ENCODE peak calls at places on chromosomes 12 and 14, in eight cellular contexts. B is HFF-Myc, U is astrocyte of the spinal cord, R is HL-60, D is MM.1S, E is AG04450, P is fibroblast of pulmonary artery, W is esophagus squamous epithelium. J is an unnamed sample.

GRCh38 chr12:132523576-132524331 is 33.8 kb downstream of the FBRSL1 start:
- DNase-seq in R (no peak), U (peak; percentile 15), B (no peak), W (no peak), E (no peak), P (peak; percentile 53), D (no peak), J (peak; percentile 29)

GRCh38 chr12:123064885-123065619 is 84.6 kb downstream of the ARL6IP4 start:
- DNase-seq in D (no peak), W (no peak), R (no peak), U (no peak), E (no peak), B (no peak), P (no peak), J (no peak)

GRCh38 chr14:94031880-94032279 is 5.7 kb downstream of the OTUB2 start:
- DNase-seq in P (no peak), W (no peak), B (no peak), D (no peak), R (no peak), E (no peak), U (no peak), J (no peak)

GRCh38 chr14:89425931-89426330 is 8.9 kb upstream of the FOXN3 start:
- DNase-seq in D (no peak), R (no peak), B (peak; percentile 96), E (peak; percentile 92), P (peak; percentile 98), U (peak; percentile 98), W (no peak), J (peak; percentile 99)

GRCh38 chr12:49707812-49708147 is 575 bp upstream of the FMNL3 start:
- DNase-seq in E (no peak), R (no peak), U (no peak), B (no peak), D (no peak), W (no peak), P (no peak), J (no peak)

GRCh38 chr12:47032644-47033043 is 46.8 kb upstream of the PCED1B start:
- DNase-seq in P (peak; percentile 87), R (no peak), W (no peak), B (no peak), U (peak; percentile 81), D (peak; percentile 63), E (no peak), J (peak; percentile 76)

GRCh38 chr14:61585598-61586538 is 109.4 kb upstream of the HIF1A start:
- DNase-seq in U (peak; percentile 91), E (no peak), R (no peak), B (no peak), W (no peak), P (peak; percentile 81), D (no peak), J (peak; percentile 55)

GRCh38 chr14:60970146-60970545 is 10.7 kb downstream of the TRMT5 start:
- DNase-seq in D (no peak), U (no peak), E (no peak), R (peak; percentile 61), P (no peak), W (no peak), B (no peak), J (no peak)

GRCh38 chr12:130838284-130838950 is 633 bp downstream of the STX2 start:
- DNase-seq in D (no peak), R (no peak), P (peak; percentile 18), U (no peak), E (no peak), B (no peak), W (no peak), J (peak; percentile 21)

GRCh38 chr12:78760906-78761305 is 103.7 kb upstream of the SYT1 start:
- DNase-seq in B (no peak), W (no peak), P (no peak), R (no peak), D (no peak), E (no peak), U (no peak), J (no peak)

GRCh38 chr14:106442857-106443256 is 916.5 kb downstream of the TMEM121 start:
- DNase-seq in D (peak; percentile 40), U (no peak), E (no peak), P (no peak), W (no peak), B (no peak), R (no peak), J (no peak)

GRCh38 chr12:10941916-10942607 is 3.0 kb upstream of the TAS2R14 start:
- DNase-seq in D (peak; percentile 37), E (no peak), R (no peak), W (no peak), B (no peak), P (no peak), U (no peak), J (no peak)

GRCh38 chr12:49808686-49809368 is 19.4 kb downstream of the NCKAP5L start:
- DNase-seq in D (no peak), P (no peak), E (no peak), U (peak; percentile 12), W (no peak), B (no peak), R (no peak), J (no peak)

GRCh38 chr12:69719336-69720316 is 19.0 kb upstream of the RAB3IP start:
- DNase-seq in P (peak; percentile 18), R (no peak), U (no peak), W (no peak), D (no peak), E (no peak), B (no peak), J (no peak)

GRCh38 chr14:34554540-34555250 is 15.2 kb upstream of the EAPP start:
- DNase-seq in B (no peak), D (peak; percentile 14), R (no peak), P (no peak), U (no peak), W (no peak), E (peak; percentile 15), J (peak; percentile 22)

GRCh38 chr14:97602438-97603117 is 805.4 kb downstream of the VRK1 start:
- DNase-seq in B (no peak), E (no peak), R (no peak), P (no peak), W (no peak), D (no peak), U (no peak), J (no peak)

GRCh38 chr12:25839470-25839869 is 119.0 kb upstream of the RASSF8 start:
- DNase-seq in U (peak; percentile 58), E (no peak), B (no peak), P (peak; percentile 78), R (no peak), D (no peak), W (no peak), J (no peak)

GRCh38 chr12:29599397-29599796 is 101.9 kb upstream of the OVCH1 start:
- DNase-seq in E (no peak), B (no peak), U (no peak), D (no peak), W (no peak), P (peak; percentile 69), R (no peak), J (no peak)

GRCh38 chr12:83027021-83027723 is 340.5 kb downstream of the TMTC2 start:
- DNase-seq in E (no peak), B (no peak), U (no peak), D (no peak), P (no peak), R (no peak), W (no peak), J (no peak)

GRCh38 chr12:102642199-102642598 is 161.8 kb upstream of the IGF1 start:
- DNase-seq in U (no peak), P (peak; percentile 8), E (no peak), D (no peak), W (no peak), R (peak; percentile 6), B (no peak), J (peak; percentile 68)

GRCh38 chr12:60070541-60070940 is 474.7 kb downstream of the SLC16A7 start:
- DNase-seq in U (no peak), P (no peak), E (no peak), W (no peak), R (no peak), D (peak; percentile 21), B (no peak), J (no peak)

GRCh38 chr12:74747305-74747704 is 209.7 kb downstream of the ATXN7L3B start:
- DNase-seq in D (no peak), P (peak; percentile 13), U (peak; percentile 70), W (no peak), B (no peak), E (no peak), R (no peak), J (peak; percentile 3)
- TF ChIP-seq CTCF in D (no peak), P (no peak), U (peak; percentile 54), W (no peak), B (no peak), E (peak; percentile 25), R (no peak), J (peak; percentile 10)

GRCh38 chr12:106551410-106551809 is 31.4 kb upstream of the RFX4 start:
- DNase-seq in U (no peak), B (no peak), E (no peak), W (no peak), R (no peak), P (no peak), D (no peak), J (no peak)
- H3K4me3 ChIP-seq in U (no peak overlapping the region), B (no peak overlapping the region), E (no peak overlapping the region), W (no peak overlapping the region), R (no peak overlapping the region), P (no peak overlapping the region), D (no peak overlapping the region), J (no peak overlapping the region)

DNA sequence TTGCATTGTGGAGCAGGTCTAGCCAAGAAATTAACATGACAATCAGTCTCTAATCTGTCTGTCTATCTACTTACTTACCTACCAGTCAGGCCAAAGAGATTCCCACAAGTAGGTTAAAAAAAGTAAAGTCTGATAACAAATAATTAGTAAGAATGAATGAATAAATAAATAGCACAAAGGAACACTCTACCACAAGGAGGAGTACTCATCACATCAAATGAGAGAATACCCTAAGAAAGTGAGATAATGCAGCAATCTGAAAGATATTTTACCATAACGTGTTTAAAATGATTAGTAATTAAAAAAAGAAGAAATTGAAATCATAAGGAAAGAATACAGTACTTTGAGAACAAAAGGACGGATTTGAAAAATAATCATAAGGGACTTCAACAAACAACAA is 187.2 kb downstream of the SYNE2 start:
- DNase-seq in E (peak; percentile 10), P (peak; percentile 35), R (no peak), W (no peak), D (no peak), U (peak; percentile 34), B (no peak), J (peak; percentile 23)
- TF ChIP-seq CTCF in E (peak; percentile 60), P (peak; percentile 32), R (no peak), W (no peak), D (no peak), U (peak; percentile 19), B (peak; percentile 9), J (peak; percentile 55)

DNA sequence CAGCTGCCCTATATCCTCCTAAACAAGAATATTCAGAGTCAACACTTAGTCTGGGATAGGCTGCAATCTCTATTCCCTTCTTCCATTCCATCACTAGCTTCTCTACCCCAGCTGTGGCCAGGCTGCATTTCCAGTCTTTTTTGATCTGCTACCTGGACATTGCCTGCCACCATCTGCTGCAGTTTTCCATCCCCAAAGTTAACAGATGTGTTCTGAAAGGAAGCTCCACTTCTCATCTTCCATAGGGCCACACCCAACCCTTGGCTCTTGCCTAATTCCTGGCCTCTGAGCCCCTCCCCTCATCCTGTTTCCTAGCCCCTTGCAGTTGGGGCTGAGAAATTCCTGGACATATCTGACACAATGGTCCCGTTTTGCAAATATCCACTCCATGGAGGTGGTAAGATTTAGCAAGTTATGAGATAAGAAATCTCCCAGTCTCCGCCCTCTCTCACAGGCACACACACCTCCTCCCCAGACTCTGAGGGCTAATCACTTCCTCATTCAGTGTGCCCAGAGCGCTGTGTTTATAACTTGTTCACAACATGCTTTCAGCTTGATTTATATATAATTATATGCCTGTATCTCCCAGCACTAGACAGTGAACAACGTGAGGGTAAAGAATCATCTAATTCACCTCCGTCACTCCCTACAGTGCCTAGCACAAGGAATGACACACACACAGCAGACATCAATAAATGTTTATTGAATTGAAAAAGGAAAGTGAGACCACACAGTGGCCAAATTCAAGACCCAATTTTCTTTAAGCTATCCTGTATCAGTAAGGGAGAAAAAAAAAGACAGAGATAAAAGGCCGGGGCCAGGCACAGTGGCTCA is 13.4 kb downstream of the SMUG1 start:
- DNase-seq in P (no peak), W (no peak), R (no peak), E (no peak), U (no peak), D (no peak), B (no peak), J (no peak)
- H3K4me3 ChIP-seq in P (no peak overlapping the region), W (no peak overlapping the region), R (no peak overlapping the region), E (no peak overlapping the region), U (no peak overlapping the region), D (no peak overlapping the region), B (no peak overlapping the region), J (no peak overlapping the region)

J was measured in AG10803.